ENCODE peak calls at places on chromosome 4, in four cellular contexts. P is AG08395; S is activated CD4-positive, alpha-beta T cell treated with anti-CD3 and anti-CD28 coated beads, Interleukin-2, amount 10 ng/mL, durations not matched to agents 7 days and 5 days; T is nucleus accumbens. Z is an unnamed sample.

GRCh38 chr4:48635310-48635709 is 144.8 kb downstream of the FRYL start:
- DNase-seq in P (peak), S (no peak), T (no peak), Z (no peak)

GRCh38 chr4:114535725-114536124 is 62.9 kb upstream of the UGT8 start:
- DNase-seq in P (no peak), S (no peak), T (no peak), Z (no peak)

GRCh38 chr4:20251796-20252655 is at the start of gene SLIT2:
- DNase-seq in P (peak), S (peak), T (peak), Z (peak)

GRCh38 chr4:175871774-175872405 is 59.8 kb upstream of the GPM6A start:
- DNase-seq in P (no peak), S (no peak), T (no peak), Z (no peak)

GRCh38 chr4:111028829-111029228 is 406.0 kb upstream of the PITX2 start:
- DNase-seq in P (no peak), S (no peak), T (no peak), Z (no peak)

GRCh38 chr4:53592686-53593641 is 1.7 kb upstream of the LNX1 start:
- DNase-seq in P (no peak), S (no peak), T (no peak), Z (peak)

GRCh38 chr4:154004859-154005520 is 216.1 kb upstream of the SFRP2 start:
- DNase-seq in P (peak), S (no peak), T (no peak), Z (no peak)

GRCh38 chr4:26748805-26749204 is 111.8 kb upstream of the STIM2 start:
- DNase-seq in P (no peak), S (no peak), T (no peak), Z (no peak)

GRCh38 chr4:98566491-98567008 is 91.9 kb downstream of the TSPAN5 start:
- DNase-seq in P (no peak), S (no peak), T (peak), Z (no peak)

GRCh38 chr4:12889054-12889453 is 595.1 kb downstream of the RAB28 start:
- DNase-seq in P (no peak), S (no peak), T (no peak), Z (no peak)

GRCh38 chr4:122583906-122584305 is 37.0 kb downstream of the IL21 start:
- DNase-seq in P (peak), S (no peak), T (no peak), Z (no peak)

GRCh38 chr4:18882468-18882867 is 860.9 kb upstream of the LCORL start:
- DNase-seq in P (peak), S (no peak), T (no peak), Z (no peak)

GRCh38 chr4:56656346-56656643 is 24.8 kb downstream of the HOPX start:
- DNase-seq in P (no peak), S (peak), T (no peak), Z (no peak)

GRCh38 chr4:105619193-105619931 is 66.9 kb downstream of the ARHGEF38 start:
- DNase-seq in P (no peak), S (no peak), T (peak), Z (no peak)

GRCh38 chr4:15836362-15836761 is 58.2 kb downstream of the CD38 start:
- DNase-seq in P (no peak), S (no peak), T (no peak), Z (no peak)